ENCODE peak calls at places on chromosomes 1 and 21, in five cellular contexts. D, P, S, Z and H are unnamed samples.

GRCh38 chr21:46082638-46083270 is 15.2 kb upstream of the COL6A2 start:
- DNase-seq in D (no peak), P (no peak), S (no peak), Z (no peak), H (peak)

GRCh38 chr1:154186177-154186576 is 5.7 kb downstream of the TPM3 start:
- DNase-seq in D (peak), P (no peak), S (peak), Z (peak), H (no peak)

GRCh38 chr1:151175910-151176309 is at the start of gene TMOD4:
- DNase-seq in D (no peak), P (no peak), S (no peak), Z (peak), H (no peak)

GRCh38 chr1:47786301-47786700 is 210.9 kb downstream of the TRABD2B start:
- DNase-seq in D (no peak), P (no peak), S (no peak), Z (no peak), H (no peak)

GRCh38 chr1:112251766-112252506 is 144.1 kb upstream of the CTTNBP2NL start:
- DNase-seq in D (no peak), P (peak), S (no peak), Z (peak), H (no peak)

GRCh38 chr21:44487831-44488230 is 32.5 kb downstream of the LRRC3 start:
- DNase-seq in D (peak), P (no peak), S (peak), Z (no peak), H (no peak)

GRCh38 chr1:201883786-201884185 is 4.9 kb upstream of the SHISA4 start:
- DNase-seq in D (no peak), P (no peak), S (no peak), Z (peak), H (no peak)

GRCh38 chr1:12593621-12594066 is 24.4 kb downstream of the DHRS3 start:
- DNase-seq in D (no peak), P (peak), S (no peak), Z (no peak), H (peak)

GRCh38 chr1:150477733-150478132 is 9.5 kb upstream of the TARS2 start:
- DNase-seq in D (no peak), P (no peak), S (no peak), Z (no peak), H (no peak)

GRCh38 chr1:64378826-64379225 is 91.1 kb upstream of the CACHD1 start:
- DNase-seq in D (no peak), P (no peak), S (no peak), Z (no peak), H (no peak)

GRCh38 chr1:154148787-154149186 is 6.1 kb downstream of the NUP210L start:
- DNase-seq in D (no peak), P (no peak), S (no peak), Z (no peak), H (no peak)

GRCh38 chr21:41832230-41833137 is 46.7 kb downstream of the PRDM15 start:
- DNase-seq in D (no peak), P (no peak), S (no peak), Z (no peak), H (no peak)

GRCh38 chr1:173954179-173954578 is 37.1 kb upstream of the SERPINC1 start:
- DNase-seq in D (no peak), P (no peak), S (no peak), Z (peak), H (no peak)